ENCODE peak calls at places on chromosome 9, in six cellular contexts. O, C, G, E, B and A are unnamed samples.

GRCh38 chr9:117403403-117403811 is 11.4 kb downstream of the ASTN2 start:
- DNase-seq in O (no peak), C (no peak), G (peak), E (no peak), B (no peak), A (no peak)

GRCh38 chr9:304519-305185 is 90.0 kb downstream of the DOCK8 start:
- DNase-seq in O (no peak), C (peak), G (no peak), E (no peak), B (no peak), A (no peak)

GRCh38 chr9:682633-683508 is 158.6 kb upstream of the DMRT1 start:
- DNase-seq in O (no peak), C (peak), G (no peak), E (no peak), B (no peak), A (no peak)

GRCh38 chr9:130732131-130732530 is 38.6 kb downstream of the EXOSC2 start:
- DNase-seq in O (no peak), C (peak), G (no peak), E (no peak), B (no peak), A (no peak)

GRCh38 chr9:5450360-5451051 is at the start of gene CD274:
- DNase-seq in O (peak), C (peak), G (peak), E (peak), B (peak), A (peak)

GRCh38 chr9:88219601-88220000 is 81.3 kb upstream of the SPATA31C2 start:
- DNase-seq in O (no peak), C (no peak), G (no peak), E (no peak), B (no peak), A (no peak)

GRCh38 chr9:134632329-134632728 is 9.3 kb upstream of the COL5A1 start:
- DNase-seq in O (no peak), C (no peak), G (no peak), E (no peak), B (no peak), A (no peak)

GRCh38 chr9:20188616-20189212 is 399.9 kb upstream of the SLC24A2 start:
- DNase-seq in O (no peak), C (no peak), G (no peak), E (no peak), B (no peak), A (no peak)

GRCh38 chr9:91208837-91209236 is 152.9 kb downstream of the AUH start:
- DNase-seq in O (no peak), C (no peak), G (no peak), E (no peak), B (no peak), A (no peak)

GRCh38 chr9:21995652-21996275 is 1.2 kb downstream of the CDKN2B-AS1 start:
- DNase-seq in O (no peak), C (peak), G (no peak), E (no peak), B (no peak), A (peak)

GRCh38 chr9:16335788-16336580 is 534.5 kb downstream of the BNC2 start:
- DNase-seq in O (no peak), C (peak), G (no peak), E (no peak), B (no peak), A (no peak)

GRCh38 chr9:129237804-129238203 is 59.7 kb upstream of the IER5L start:
- DNase-seq in O (no peak), C (no peak), G (no peak), E (no peak), B (no peak), A (no peak)

GRCh38 chr9:136723362-136723976 is 11.1 kb downstream of the DIPK1B start:
- DNase-seq in O (no peak), C (no peak), G (no peak), E (no peak), B (no peak), A (no peak)

GRCh38 chr9:87668722-87669121 is 57.2 kb upstream of the CTSL start:
- DNase-seq in O (no peak), C (no peak), G (no peak), E (no peak), B (no peak), A (no peak)

GRCh38 chr9:15741015-15741414 is 188.2 kb downstream of the CCDC171 start:
- DNase-seq in O (no peak), C (no peak), G (no peak), E (no peak), B (no peak), A (no peak)

GRCh38 chr9:128340691-128341434 is 536 bp downstream of the SLC27A4 start:
- DNase-seq in O (peak), C (no peak), G (no peak), E (no peak), B (no peak), A (no peak)

GRCh38 chr9:8732367-8733075 is 932.9 kb upstream of the DMAC1 start:
- DNase-seq in O (no peak), C (no peak), G (no peak), E (no peak), B (no peak), A (no peak)

GRCh38 chr9:134685784-134686183 is 44.2 kb downstream of the COL5A1 start:
- DNase-seq in O (no peak), C (no peak), G (no peak), E (no peak), B (no peak), A (no peak)